ENCODE peak calls at places on chromosomes 6 and 20, in seven cellular contexts. Y is RWPE1, A is endothelial cell, L is cardiac fibroblast, T is A549, E is hepatocyte, D is cardiac muscle cell. R is an unnamed sample.

GRCh38 chr6:89749918-89750317 is 69.7 kb downstream of the MDN1 start:
- DNase-seq in Y (no peak), A (no peak), L (peak), T (no peak), E (no peak), D (peak), R (no peak)

GRCh38 chr20:62466806-62467537 is 8.8 kb downstream of the GATA5 start:
- DNase-seq in Y (no peak), A (no peak), L (no peak), T (peak), E (no peak), D (no peak), R (no peak)

GRCh38 chr20:37897008-37897548 is 5.8 kb upstream of the VSTM2L start:
- DNase-seq in Y (no peak), A (peak), L (peak), T (no peak), E (no peak), D (peak), R (no peak)

GRCh38 chr6:114240800-114241199 is 102.0 kb downstream of the HS3ST5 start:
- DNase-seq in Y (peak), A (no peak), L (no peak), T (no peak), E (no peak), D (no peak), R (no peak)

GRCh38 chr20:61253264-61253639 is 1.2 kb downstream of the CDH4 start:
- DNase-seq in Y (peak), A (peak), L (no peak), T (peak), E (peak), D (peak), R (no peak)

GRCh38 chr20:49444553-49444990 is 37.9 kb downstream of the KCNB1 start:
- DNase-seq in Y (no peak), A (no peak), L (no peak), T (no peak), E (no peak), D (no peak), R (no peak)

GRCh38 chr6:158711264-158711663 is 61.4 kb downstream of the SYTL3 start:
- DNase-seq in Y (no peak), A (no peak), L (peak), T (no peak), E (peak), D (peak), R (no peak)

GRCh38 chr20:61300293-61300692 is 48.2 kb downstream of the CDH4 start:
- DNase-seq in Y (no peak), A (no peak), L (no peak), T (no peak), E (no peak), D (no peak), R (no peak)

GRCh38 chr6:155185544-155185943 is 78.3 kb upstream of the CLDN20 start:
- DNase-seq in Y (peak), A (no peak), L (no peak), T (peak), E (peak), D (peak), R (no peak)

GRCh38 chr20:58557713-58558335 is 42.6 kb upstream of the APCDD1L start:
- DNase-seq in Y (no peak), A (no peak), L (no peak), T (no peak), E (no peak), D (no peak), R (no peak)

GRCh38 chr6:36683656-36684446 is 5.3 kb downstream of the CDKN1A start:
- DNase-seq in Y (no peak), A (no peak), L (no peak), T (no peak), E (no peak), D (no peak), R (no peak)

GRCh38 chr6:144352310-144352709 is 67.2 kb downstream of the UTRN start:
- DNase-seq in Y (no peak), A (no peak), L (peak), T (no peak), E (no peak), D (peak), R (no peak)

GRCh38 chr6:139448094-139448649 is 73.7 kb upstream of the CITED2 start:
- DNase-seq in Y (no peak), A (no peak), L (no peak), T (no peak), E (no peak), D (no peak), R (no peak)

GRCh38 chr6:142297996-142298753 is 3.6 kb upstream of the ADGRG6 start:
- DNase-seq in Y (no peak), A (no peak), L (peak), T (peak), E (no peak), D (peak), R (no peak)

GRCh38 chr6:17349437-17349836 is 44.0 kb upstream of the CAP2 start:
- DNase-seq in Y (peak), A (no peak), L (peak), T (peak), E (no peak), D (peak), R (no peak)

GRCh38 chr6:127933852-127934840 is 33.3 kb upstream of the THEMIS start:
- DNase-seq in Y (no peak), A (no peak), L (no peak), T (no peak), E (no peak), D (no peak), R (no peak)

GRCh38 chr20:14597206-14597715 is 259.8 kb upstream of the FLRT3 start:
- DNase-seq in Y (no peak), A (no peak), L (no peak), T (no peak), E (no peak), D (no peak), R (no peak)

GRCh38 chr6:47206626-47207025 is 103.1 kb downstream of the TNFRSF21 start:
- DNase-seq in Y (no peak), A (no peak), L (peak), T (no peak), E (no peak), D (peak), R (no peak)

GRCh38 chr6:47034919-47035318 is 7.2 kb downstream of the ADGRF1 start:
- DNase-seq in Y (peak), A (no peak), L (peak), T (peak), E (peak), D (peak), R (no peak)

GRCh38 chr6:34063641-34064040 is 82.2 kb downstream of the GRM4 start:
- DNase-seq in Y (no peak), A (no peak), L (peak), T (no peak), E (no peak), D (peak), R (no peak)

GRCh38 chr6:34062156-34062555 is 83.7 kb downstream of the GRM4 start:
- DNase-seq in Y (no peak), A (no peak), L (no peak), T (no peak), E (no peak), D (no peak), R (no peak)

GRCh38 chr6:34064675-34065074 is 81.2 kb downstream of the GRM4 start:
- DNase-seq in Y (no peak), A (no peak), L (no peak), T (no peak), E (no peak), D (no peak), R (no peak)

GRCh38 chr6:34061348-34061747 is 84.5 kb downstream of the GRM4 start:
- DNase-seq in Y (no peak), A (no peak), L (no peak), T (no peak), E (no peak), D (no peak), R (no peak)

DNA sequence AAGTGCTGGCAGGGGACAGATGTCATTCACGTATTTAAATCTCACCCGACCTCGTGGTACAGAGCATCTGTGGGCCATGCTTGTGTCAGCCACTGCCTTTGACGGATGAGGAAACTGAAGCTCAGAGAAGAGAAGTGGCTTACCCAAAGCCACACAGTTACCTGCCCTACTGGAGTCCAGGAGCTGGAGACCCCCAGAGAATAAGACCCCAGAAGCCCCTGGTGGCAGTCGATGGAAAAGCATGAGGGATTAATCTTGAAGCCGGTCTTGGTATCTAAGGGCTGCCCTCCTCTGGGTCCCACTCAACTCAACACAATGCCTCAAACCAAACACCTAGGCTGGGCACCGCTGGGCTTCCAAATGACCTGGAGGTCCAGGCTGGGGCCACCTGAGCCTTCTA is 83.1 kb downstream of the GRM4 start:
- DNase-seq in Y (no peak), A (no peak), L (no peak), T (no peak), E (no peak), D (no peak), R (no peak)
- TF ChIP-seq CTCF in Y (no peak), A (peak), L (peak), T (no peak), E (no peak), D (no peak), R (peak)

GRCh38 chr6:70551566-70551965 is 15.2 kb upstream of the SDHAF4 start:
- DNase-seq in Y (no peak), A (no peak), L (no peak), T (no peak), E (no peak), D (no peak), R (no peak)
- TF ChIP-seq CTCF in Y (no peak), A (no peak), L (no peak), T (peak), E (no peak), D (no peak), R (no peak)

GRCh38 chr6:97023982-97024381 is 99.5 kb downstream of the KLHL32 start:
- DNase-seq in Y (no peak), A (no peak), L (no peak), T (no peak), E (no peak), D (no peak), R (no peak)
- TF ChIP-seq CTCF in Y (no peak), A (no peak), L (no peak), T (no peak), E (no peak), D (no peak), R (no peak)

DNA sequence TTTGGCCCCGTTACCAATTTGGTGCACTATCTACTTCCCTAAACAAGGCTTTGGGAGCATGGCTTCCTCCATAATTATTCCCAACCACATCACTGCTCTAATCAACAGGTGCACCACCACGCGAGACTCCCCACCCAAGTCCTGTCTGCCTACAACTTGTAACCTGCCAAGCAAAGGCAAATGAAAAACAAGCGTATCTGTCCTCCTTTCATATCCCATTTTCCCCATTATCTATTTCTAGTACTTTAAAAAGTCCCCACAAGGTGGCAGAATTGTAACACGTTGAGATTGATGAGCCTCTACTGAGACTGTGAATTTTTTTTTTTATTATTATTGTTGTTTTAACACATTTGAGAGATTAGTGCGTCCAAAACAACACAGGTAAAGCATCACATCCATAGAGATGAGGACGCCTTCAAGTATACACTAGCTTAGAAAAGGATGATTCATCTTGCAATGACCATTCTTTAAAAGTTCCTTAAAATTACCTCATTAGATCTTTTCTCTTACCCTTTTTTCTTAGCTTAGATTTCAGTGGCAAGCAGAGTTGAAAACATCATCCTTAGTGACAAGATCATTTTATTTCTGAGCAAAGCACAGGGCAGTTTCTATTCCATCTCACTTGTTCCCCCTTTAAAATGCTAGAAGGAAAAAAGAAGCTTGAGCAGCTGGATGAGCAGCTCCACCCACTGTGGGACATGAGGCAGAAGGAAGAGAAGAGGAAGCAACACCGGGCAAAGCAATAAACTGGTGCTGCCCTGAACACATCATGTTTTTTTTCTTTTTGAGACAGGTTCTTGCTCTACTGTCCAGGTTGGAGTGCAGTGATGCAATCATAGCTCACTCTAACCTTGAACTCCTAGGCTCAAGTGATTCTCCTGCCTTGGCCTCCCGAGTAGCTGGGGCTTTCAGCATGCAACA is 210.8 kb downstream of the ARHGAP18 start:
- DNase-seq in Y (peak), A (no peak), L (peak), T (peak), E (peak), D (peak), R (no peak)
- TF ChIP-seq CTCF in Y (peak), A (peak), L (peak), T (peak), E (peak), D (peak), R (peak)

GRCh38 chr6:95091823-95092436 is 485.4 kb upstream of the MANEA start:
- DNase-seq in Y (peak), A (no peak), L (peak), T (peak), E (peak), D (peak), R (no peak)
- TF ChIP-seq CTCF in Y (peak), A (peak), L (peak), T (peak), E (peak), D (peak), R (peak)

GRCh38 chr20:40687384-40688128 is 1.5 kb downstream of the MAFB start:
- DNase-seq in Y (peak), A (peak), L (peak), T (no peak), E (peak), D (peak), R (no peak)
- TF ChIP-seq CTCF in Y (no peak), A (no peak), L (no peak), T (no peak), E (no peak), D (no peak), R (no peak)

GRCh38 chr6:109781001-109781400 is 89.9 kb downstream of the FIG4 start:
- DNase-seq in Y (no peak), A (no peak), L (no peak), T (no peak), E (no peak), D (no peak), R (no peak)

GRCh38 chr6:109782401-109783046 is 91.4 kb downstream of the FIG4 start:
- DNase-seq in Y (no peak), A (no peak), L (no peak), T (no peak), E (no peak), D (no peak), R (no peak)

GRCh38 chr6:109787312-109787711 is 96.2 kb downstream of the FIG4 start:
- DNase-seq in Y (no peak), A (no peak), L (no peak), T (no peak), E (no peak), D (no peak), R (no peak)

GRCh38 chr6:109788687-109789086 is 97.6 kb downstream of the FIG4 start:
- DNase-seq in Y (no peak), A (no peak), L (peak), T (no peak), E (no peak), D (peak), R (no peak)

DNA sequence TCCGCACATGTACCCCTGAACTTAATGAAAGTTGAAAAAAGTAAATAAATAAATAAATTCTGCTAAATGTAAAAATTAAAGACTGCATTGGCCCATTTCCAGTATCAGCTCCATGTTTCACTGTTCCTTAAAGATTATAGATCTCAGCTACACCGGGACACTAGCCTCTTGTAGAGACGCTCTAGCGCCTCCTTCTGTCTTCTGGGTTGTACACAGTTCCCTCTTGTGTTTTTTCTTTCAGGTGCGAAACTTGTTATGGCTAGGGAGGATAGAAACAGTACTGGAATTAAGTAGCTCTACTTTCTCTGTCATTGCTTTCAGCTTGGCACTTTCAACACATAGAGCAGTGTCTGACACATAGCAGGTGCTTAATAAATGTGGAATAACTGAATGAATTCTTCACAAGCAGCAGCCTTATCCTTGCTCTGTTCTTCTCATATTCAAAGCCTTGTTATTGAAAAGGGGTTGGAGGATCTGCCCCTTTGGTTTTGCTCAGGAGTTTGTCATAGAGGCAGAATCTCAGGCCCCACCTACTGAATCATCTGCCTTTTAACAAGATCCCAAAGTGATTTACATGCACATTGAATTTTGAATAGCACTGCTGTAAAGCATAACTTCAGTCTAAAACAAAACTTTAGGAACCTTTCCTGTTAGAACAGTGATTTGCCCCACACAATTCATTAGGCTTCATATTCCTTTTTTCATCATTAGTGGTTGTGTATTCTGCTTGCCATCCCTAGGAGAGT is 92.3 kb downstream of the FIG4 start:
- DNase-seq in Y (no peak), A (peak), L (no peak), T (no peak), E (no peak), D (peak), R (no peak)
- TF ChIP-seq CTCF in Y (no peak), A (no peak), L (peak), T (no peak), E (peak), D (peak), R (peak)